ENCODE peak calls at places on chromosomes 11 and 22, in ten cellular contexts. X is CD8-positive, alpha-beta memory T cell; C is MV-4-11; H is HCEC 1CT; V is brain microvascular endothelial cell; R is T-cell; F is mucosa of gallbladder; W is esophagus muscularis mucosa; S is upper lobe of right lung; U is activated T-cell treated with anti-CD3 and anti-CD28 coated beads for 1 hour. N is an unnamed sample.

GRCh38 chr11:12731841-12732336 is 57.7 kb downstream of the TEAD1 start:
- DNase-seq in U (no peak), R (no peak), X (no peak), H (peak), V (peak), F (no peak), S (no peak), W (no peak), C (no peak), N (no peak)

GRCh38 chr11:78472905-78473304 is 55.3 kb upstream of the GAB2 start:
- DNase-seq in X (no peak), U (no peak), S (no peak), R (no peak), V (no peak), W (no peak), C (no peak), F (no peak), H (no peak), N (no peak)

GRCh38 chr11:131099013-131099412 is 182.7 kb upstream of the SNX19 start:
- DNase-seq in X (no peak), U (no peak), F (no peak), W (peak), R (no peak), V (peak), S (no peak), H (peak), C (no peak), N (no peak)

GRCh38 chr22:28628766-28629165 is 50.9 kb downstream of the TTC28 start:
- DNase-seq in S (no peak), W (no peak), C (no peak), F (no peak), R (no peak), V (no peak), H (no peak), U (no peak), X (no peak), N (no peak)

GRCh38 chr22:23035557-23036277 is 34.6 kb upstream of the GNAZ start:
- DNase-seq in V (no peak), X (no peak), C (no peak), H (no peak), W (peak), U (no peak), F (no peak), R (no peak), S (no peak), N (no peak)

GRCh38 chr11:18878211-18878610 is 61.0 kb downstream of the MRGPRX1 start:
- DNase-seq in F (no peak), V (no peak), X (no peak), U (no peak), H (no peak), C (no peak), R (no peak), S (no peak), W (no peak), N (no peak)

GRCh38 chr22:47063606-47064005 is 301.2 kb downstream of the TBC1D22A start:
- DNase-seq in W (no peak), R (no peak), U (no peak), C (no peak), H (no peak), V (no peak), F (no peak), S (no peak), X (no peak), N (no peak)

GRCh38 chr11:16611395-16612233 is 126.8 kb upstream of the C11orf58 start:
- DNase-seq in C (no peak), V (no peak), S (no peak), X (no peak), H (no peak), U (no peak), F (no peak), W (no peak), R (no peak), N (no peak)

GRCh38 chr11:59753650-59754493 is 1.3 kb upstream of the STX3 start:
- DNase-seq in X (peak), S (peak), U (peak), V (peak), R (peak), F (peak), C (peak), W (peak), H (peak), N (peak)

GRCh38 chr22:28442264-28442950 is 237.2 kb downstream of the TTC28 start:
- DNase-seq in F (peak), R (peak), U (peak), W (peak), S (peak), X (no peak), C (peak), V (peak), H (peak), N (peak)

GRCh38 chr11:123197711-123198110 is 2.7 kb upstream of the CLMP start:
- DNase-seq in S (no peak), V (peak), X (no peak), U (no peak), H (peak), R (no peak), W (no peak), C (peak), F (no peak), N (no peak)

GRCh38 chr11:10371926-10372641 is 67.2 kb downstream of the ADM start:
- DNase-seq in X (no peak), U (no peak), F (no peak), V (no peak), R (no peak), S (no peak), W (peak), C (no peak), H (no peak), N (peak)

GRCh38 chr11:109306322-109306721 is 115.7 kb upstream of the C11orf87 start:
- DNase-seq in U (no peak), F (no peak), S (no peak), R (no peak), C (no peak), H (peak), X (no peak), V (peak), W (no peak), N (no peak)

GRCh38 chr22:44680481-44680894 is 21.5 kb upstream of the PRR5 start:
- DNase-seq in S (no peak), C (no peak), U (no peak), H (no peak), F (no peak), X (no peak), W (no peak), R (no peak), V (no peak), N (no peak)

GRCh38 chr11:66336234-66337102 is at the start of gene RIN1:
- DNase-seq in V (peak), F (peak), C (peak), R (no peak), U (no peak), H (peak), W (no peak), X (peak), S (peak), N (peak)

GRCh38 chr11:118619444-118620205 is 12.2 kb downstream of the PHLDB1 start:
- DNase-seq in R (no peak), U (no peak), H (peak), C (peak), X (no peak), F (peak), W (no peak), V (peak), S (peak), N (no peak)

GRCh38 chr11:68542617-68543016 is 82.1 kb downstream of the PPP6R3 start:
- DNase-seq in X (no peak), U (no peak), W (no peak), C (no peak), V (peak), F (no peak), R (no peak), S (no peak), H (peak), N (no peak)

GRCh38 chr11:7665473-7666291 is 7.6 kb downstream of the CYB5R2 start:
- DNase-seq in X (peak), F (peak), V (peak), U (peak), W (no peak), R (peak), S (peak), H (peak), C (peak), N (no peak)

GRCh38 chr11:55949330-55949729 is 13.1 kb upstream of the OR5I1 start:
- DNase-seq in H (no peak), R (no peak), C (no peak), W (no peak), S (no peak), V (no peak), F (no peak), U (no peak), X (no peak), N (no peak)

GRCh38 chr11:69173326-69173725 is 17.6 kb downstream of the SMIM38 start:
- DNase-seq in V (no peak), H (no peak), C (no peak), S (peak), R (no peak), F (no peak), W (no peak), X (no peak), U (no peak), N (no peak)

GRCh38 chr11:61978703-61979661 is 11.5 kb upstream of the FTH1 start:
- DNase-seq in S (peak), W (peak), V (no peak), X (no peak), H (no peak), F (no peak), C (no peak), U (no peak), R (no peak), N (no peak)

GRCh38 chr11:33735426-33736147 is 636 bp downstream of the CD59 start:
- DNase-seq in S (peak), C (peak), U (peak), F (no peak), H (peak), W (no peak), R (peak), X (peak), V (no peak), N (no peak)

GRCh38 chr11:131815631-131816030 is 445.2 kb downstream of the NTM start:
- DNase-seq in V (no peak), H (no peak), R (no peak), S (no peak), X (no peak), U (no peak), C (no peak), W (peak), F (no peak), N (no peak)

GRCh38 chr22:49404576-49405199 is 423.0 kb downstream of the BRD1 start:
- DNase-seq in V (no peak), U (no peak), F (no peak), C (no peak), R (no peak), H (no peak), X (no peak), W (no peak), S (no peak), N (no peak)

GRCh38 chr22:21857501-21857914 is 9.9 kb downstream of the MAPK1 start:
- DNase-seq in W (no peak), S (no peak), V (no peak), F (no peak), R (no peak), X (no peak), C (peak), U (no peak), H (no peak), N (no peak)

GRCh38 chr22:29144786-29145160 is 60.9 kb upstream of the EMID1 start:
- DNase-seq in R (no peak), X (no peak), H (no peak), U (no peak), W (peak), C (no peak), S (no peak), F (no peak), V (no peak), N (no peak)

GRCh38 chr22:20244250-20244648 is 23.9 kb downstream of the RTN4R start:
- DNase-seq in F (no peak), V (no peak), X (no peak), W (no peak), U (no peak), H (no peak), C (no peak), S (no peak), R (no peak), N (no peak)

GRCh38 chr11:116446048-116446399 is 326.8 kb downstream of the BUD13 start:
- DNase-seq in X (no peak), H (no peak), R (no peak), C (no peak), V (no peak), W (no peak), F (no peak), U (no peak), S (no peak), N (no peak)

GRCh38 chr11:74138572-74138971 is 32.2 kb downstream of the C2CD3 start:
- DNase-seq in C (no peak), W (no peak), F (peak), S (no peak), U (no peak), H (peak), X (no peak), V (peak), R (no peak), N (no peak)

GRCh38 chr11:19929147-19929546 is 216.5 kb downstream of the NAV2 start:
- DNase-seq in R (no peak), X (no peak), H (no peak), S (no peak), U (no peak), C (no peak), W (no peak), F (no peak), V (peak), N (no peak)

GRCh38 chr22:36369922-36370781 is 17.6 kb downstream of the MYH9 start:
- DNase-seq in S (peak), V (no peak), C (peak), X (no peak), U (no peak), W (no peak), F (peak), H (peak), R (no peak), N (no peak)

GRCh38 chr22:23305321-23305910 is 125.1 kb downstream of the BCR start:
- DNase-seq in R (no peak), W (no peak), X (no peak), C (no peak), H (peak), U (no peak), V (peak), F (no peak), S (peak), N (no peak)

GRCh38 chr11:95592455-95592854 is 197.1 kb downstream of the FAM76B start:
- DNase-seq in F (no peak), H (no peak), V (no peak), U (no peak), C (no peak), R (no peak), W (no peak), X (no peak), S (no peak), N (peak)

GRCh38 chr22:22870577-22871398 is 16.8 kb upstream of the IGLL5 start:
- DNase-seq in W (peak), C (peak), V (no peak), X (no peak), H (no peak), S (no peak), F (no peak), R (no peak), U (no peak), N (no peak)

GRCh38 chr22:40594924-40595323 is 41.6 kb downstream of the MRTFA start:
- DNase-seq in C (no peak), U (no peak), S (peak), V (no peak), F (no peak), W (no peak), H (peak), X (no peak), R (no peak), N (no peak)

GRCh38 chr11:60334005-60334620 is 7.1 kb downstream of the MS4A6E start:
- DNase-seq in V (peak), W (no peak), S (no peak), X (peak), U (peak), H (peak), R (peak), F (peak), C (peak), N (peak)

N was measured in H1.